ENCODE peak calls at places on chromosome 3, in four cellular contexts. One of them, this sample, is unnamed.
A peak's percentile ranks its signal among the peaks of the same experiment; 100 is the strongest.

GRCh38 chr3:25573386-25574171 is 91.1 kb downstream of the TOP2B start:
- DNase-seq in IMR-90: peak; percentile 65
- DNase-seq in heart left ventricle: no peak
- DNase-seq in Jurkat, Clone E6-1: no peak
- DNase-seq in this sample: no peak

GRCh38 chr3:110815008-110815583 is 256.5 kb upstream of the NECTIN3 start:
- DNase-seq in IMR-90: peak; percentile 92
- DNase-seq in heart left ventricle: no peak
- DNase-seq in Jurkat, Clone E6-1: peak; percentile 55
- DNase-seq in this sample: no peak

GRCh38 chr3:117439812-117440211 is 730.2 kb downstream of the TUSC7 start:
- DNase-seq in IMR-90: peak; percentile 45
- DNase-seq in heart left ventricle: no peak
- DNase-seq in Jurkat, Clone E6-1: no peak
- DNase-seq in this sample: no peak

GRCh38 chr3:192128060-192128459 is 599.3 kb downstream of the FGF12 start:
- DNase-seq in IMR-90: no peak
- DNase-seq in heart left ventricle: no peak
- DNase-seq in Jurkat, Clone E6-1: no peak
- DNase-seq in this sample: no peak

GRCh38 chr3:184337315-184337714 is at the start of gene FAM131A:
- DNase-seq in IMR-90: peak; percentile 28
- DNase-seq in heart left ventricle: peak; percentile 77
- DNase-seq in Jurkat, Clone E6-1: no peak
- DNase-seq in this sample: no peak

GRCh38 chr3:136074546-136074945 is 109.0 kb downstream of the PPP2R3A start:
- DNase-seq in IMR-90: peak; percentile 68
- DNase-seq in heart left ventricle: no peak
- DNase-seq in Jurkat, Clone E6-1: no peak
- DNase-seq in this sample: no peak

GRCh38 chr3:188342991-188343732 is 189.2 kb downstream of the LPP start:
- DNase-seq in IMR-90: no peak
- DNase-seq in heart left ventricle: no peak
- DNase-seq in Jurkat, Clone E6-1: no peak
- DNase-seq in this sample: no peak

GRCh38 chr3:154122912-154123559 is 1.8 kb downstream of the ARHGEF26 start:
- DNase-seq in IMR-90: peak; percentile 15
- DNase-seq in heart left ventricle: no peak
- DNase-seq in Jurkat, Clone E6-1: peak; percentile 7
- DNase-seq in this sample: no peak

GRCh38 chr3:100136921-100137320 is 22.6 kb upstream of the FILIP1L start:
- DNase-seq in IMR-90: peak; percentile 38
- DNase-seq in heart left ventricle: peak; percentile 40
- DNase-seq in Jurkat, Clone E6-1: no peak
- DNase-seq in this sample: no peak

GRCh38 chr3:128343287-128344045 is 123.2 kb downstream of the DNAJB8 start:
- DNase-seq in IMR-90: peak; percentile 66
- DNase-seq in heart left ventricle: no peak
- DNase-seq in Jurkat, Clone E6-1: no peak
- DNase-seq in this sample: no peak

GRCh38 chr3:133992385-133992784 is 37.3 kb downstream of the SLCO2A1 start:
- DNase-seq in IMR-90: no peak
- DNase-seq in heart left ventricle: no peak
- DNase-seq in Jurkat, Clone E6-1: no peak
- DNase-seq in this sample: no peak

GRCh38 chr3:193124861-193125260 is 116.2 kb upstream of the PLAAT1 start:
- DNase-seq in IMR-90: no peak
- DNase-seq in heart left ventricle: no peak
- DNase-seq in Jurkat, Clone E6-1: no peak
- DNase-seq in this sample: no peak

GRCh38 chr3:8755564-8756237 is 13.7 kb downstream of the OXTR start:
- DNase-seq in IMR-90: no peak
- DNase-seq in heart left ventricle: no peak
- DNase-seq in Jurkat, Clone E6-1: no peak
- DNase-seq in this sample: no peak

GRCh38 chr3:119595639-119596329 is 1.9 kb upstream of the PLA1A start:
- DNase-seq in IMR-90: no peak
- DNase-seq in heart left ventricle: no peak
- DNase-seq in Jurkat, Clone E6-1: no peak
- DNase-seq in this sample: no peak

GRCh38 chr3:70038671-70039070 is 39.1 kb downstream of the SAMMSON start:
- DNase-seq in IMR-90: no peak
- DNase-seq in heart left ventricle: no peak
- DNase-seq in Jurkat, Clone E6-1: no peak
- DNase-seq in this sample: no peak

GRCh38 chr3:45381168-45381852 is 7.1 kb upstream of the LARS2 start:
- DNase-seq in IMR-90: no peak
- DNase-seq in heart left ventricle: peak; percentile 20
- DNase-seq in Jurkat, Clone E6-1: peak; percentile 73
- DNase-seq in this sample: no peak

GRCh38 chr3:177778633-177779032 is 581.4 kb upstream of the TBL1XR1 start:
- DNase-seq in IMR-90: no peak
- DNase-seq in heart left ventricle: no peak
- DNase-seq in Jurkat, Clone E6-1: peak; percentile 27
- DNase-seq in this sample: no peak

GRCh38 chr3:185813691-185814215 is 11.1 kb downstream of the IGF2BP2 start:
- DNase-seq in IMR-90: peak; percentile 86
- DNase-seq in heart left ventricle: no peak
- DNase-seq in Jurkat, Clone E6-1: no peak
- DNase-seq in this sample: no peak

GRCh38 chr3:142596726-142597088 is 514 bp downstream of the PLS1 start:
- DNase-seq in IMR-90: no peak
- DNase-seq in heart left ventricle: no peak
- DNase-seq in Jurkat, Clone E6-1: no peak
- DNase-seq in this sample: no peak

GRCh38 chr3:64318670-64319271 is 93.5 kb upstream of the PRICKLE2 start:
- DNase-seq in IMR-90: no peak
- DNase-seq in heart left ventricle: no peak
- DNase-seq in Jurkat, Clone E6-1: no peak
- DNase-seq in this sample: no peak

GRCh38 chr3:188860147-188860546 is 311.6 kb upstream of the TPRG1 start:
- DNase-seq in IMR-90: peak; percentile 40
- DNase-seq in heart left ventricle: no peak
- DNase-seq in Jurkat, Clone E6-1: no peak
- DNase-seq in this sample: no peak

GRCh38 chr3:64808056-64808455 is 120.3 kb upstream of the ADAMTS9 start:
- DNase-seq in IMR-90: no peak
- DNase-seq in heart left ventricle: no peak
- DNase-seq in Jurkat, Clone E6-1: no peak
- DNase-seq in this sample: no peak

GRCh38 chr3:59992578-59992977 is 942.8 kb upstream of the CFAP20DC start:
- DNase-seq in IMR-90: no peak
- DNase-seq in heart left ventricle: no peak
- DNase-seq in Jurkat, Clone E6-1: no peak
- DNase-seq in this sample: no peak

GRCh38 chr3:100941046-100941445 is 52.2 kb downstream of the ABI3BP start:
- DNase-seq in IMR-90: no peak
- DNase-seq in heart left ventricle: no peak
- DNase-seq in Jurkat, Clone E6-1: no peak
- DNase-seq in this sample: no peak

GRCh38 chr3:172869797-172870518 is 119.4 kb downstream of the ECT2 start:
- DNase-seq in IMR-90: no peak
- DNase-seq in heart left ventricle: no peak
- DNase-seq in Jurkat, Clone E6-1: no peak
- DNase-seq in this sample: no peak

GRCh38 chr3:184827572-184827971 is 15.6 kb downstream of the VPS8 start:
- DNase-seq in IMR-90: no peak
- DNase-seq in heart left ventricle: no peak
- DNase-seq in Jurkat, Clone E6-1: no peak
- DNase-seq in this sample: no peak

GRCh38 chr3:123650101-123650500 is 65.2 kb upstream of the HACD2 start:
- DNase-seq in IMR-90: no peak
- DNase-seq in heart left ventricle: no peak
- DNase-seq in Jurkat, Clone E6-1: no peak
- DNase-seq in this sample: no peak

GRCh38 chr3:119457260-119457659 is 6.2 kb downstream of the TMEM39A start:
- DNase-seq in IMR-90: no peak
- DNase-seq in heart left ventricle: no peak
- DNase-seq in Jurkat, Clone E6-1: no peak
- DNase-seq in this sample: no peak

GRCh38 chr3:158532099-158532734 is 38.8 kb upstream of the MLF1 start:
- DNase-seq in IMR-90: peak; percentile 70
- DNase-seq in heart left ventricle: no peak
- DNase-seq in Jurkat, Clone E6-1: peak; percentile 28
- DNase-seq in this sample: no peak

GRCh38 chr3:64093825-64094712 is 70.8 kb upstream of the PSMD6 start:
- DNase-seq in IMR-90: no peak
- DNase-seq in heart left ventricle: no peak
- DNase-seq in Jurkat, Clone E6-1: no peak
- DNase-seq in this sample: no peak

GRCh38 chr3:126782554-126782953 is 78.5 kb downstream of the CHCHD6 start:
- DNase-seq in IMR-90: peak; percentile 87
- DNase-seq in heart left ventricle: no peak
- DNase-seq in Jurkat, Clone E6-1: no peak
- DNase-seq in this sample: no peak

GRCh38 chr3:155015776-155016451 is 64.2 kb upstream of the MME start:
- DNase-seq in IMR-90: no peak
- DNase-seq in heart left ventricle: no peak
- DNase-seq in Jurkat, Clone E6-1: no peak
- DNase-seq in this sample: no peak

GRCh38 chr3:169527539-169527938 is 136.0 kb downstream of the MECOM start:
- DNase-seq in IMR-90: no peak
- DNase-seq in heart left ventricle: no peak
- DNase-seq in Jurkat, Clone E6-1: no peak
- DNase-seq in this sample: no peak

GRCh38 chr3:45623434-45623833 is 28.9 kb downstream of the LIMD1 start:
- DNase-seq in IMR-90: no peak
- DNase-seq in heart left ventricle: no peak
- DNase-seq in Jurkat, Clone E6-1: no peak
- DNase-seq in this sample: no peak

GRCh38 chr3:52126500-52126899 is 27.7 kb downstream of the POC1A start:
- DNase-seq in IMR-90: no peak
- DNase-seq in heart left ventricle: no peak
- DNase-seq in Jurkat, Clone E6-1: no peak
- DNase-seq in this sample: no peak

GRCh38 chr3:196499807-196500524 is 3.6 kb downstream of the RNF168 start:
- DNase-seq in IMR-90: no peak
- DNase-seq in heart left ventricle: no peak
- DNase-seq in Jurkat, Clone E6-1: no peak
- DNase-seq in this sample: no peak

GRCh38 chr3:33032937-33033336 is 64.0 kb downstream of the GLB1 start:
- DNase-seq in IMR-90: no peak
- DNase-seq in heart left ventricle: no peak
- DNase-seq in Jurkat, Clone E6-1: no peak
- DNase-seq in this sample: no peak

GRCh38 chr3:157239082-157239704 is 79.2 kb upstream of the CCNL1 start:
- DNase-seq in IMR-90: peak; percentile 55
- DNase-seq in heart left ventricle: peak; percentile 61
- DNase-seq in Jurkat, Clone E6-1: peak; percentile 41
- DNase-seq in this sample: peak; percentile 53

GRCh38 chr3:264394-265156 is 68.0 kb downstream of the CHL1 start:
- DNase-seq in IMR-90: peak; percentile 97
- DNase-seq in heart left ventricle: no peak
- DNase-seq in Jurkat, Clone E6-1: no peak
- DNase-seq in this sample: no peak

DNA sequence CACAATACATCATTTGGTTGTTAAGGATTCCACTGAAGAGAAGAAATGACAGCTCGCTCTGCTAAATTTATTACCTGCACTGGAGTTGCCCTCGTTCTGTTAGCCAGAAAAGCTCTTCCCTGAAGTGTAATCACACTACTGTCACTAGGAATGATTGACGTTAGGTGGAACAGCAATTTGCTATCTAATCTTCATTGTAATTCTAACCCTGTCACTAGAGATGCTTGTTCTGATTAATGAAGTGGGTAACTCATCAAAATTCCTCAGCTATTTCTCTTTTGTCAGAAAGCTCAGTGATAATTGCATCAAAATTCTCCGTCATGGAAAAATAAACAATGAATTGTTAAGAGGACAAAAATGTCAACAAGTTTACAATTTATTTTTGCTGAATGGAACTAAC is 34.2 kb downstream of the CCDC191 start:
- DNase-seq in IMR-90: no peak
- DNase-seq in heart left ventricle: no peak
- DNase-seq in Jurkat, Clone E6-1: no peak
- DNase-seq in this sample: no peak
- H3K4me3 ChIP-seq in IMR-90: no peak overlapping the region
- H3K4me3 ChIP-seq in heart left ventricle: no peak overlapping the region
- H3K4me3 ChIP-seq in Jurkat, Clone E6-1: no peak overlapping the region
- H3K4me3 ChIP-seq in this sample: no peak overlapping the region

GRCh38 chr3:109607897-109608296 is 270.6 kb upstream of the DPPA4 start:
- DNase-seq in IMR-90: no peak
- DNase-seq in heart left ventricle: no peak
- DNase-seq in Jurkat, Clone E6-1: peak; percentile 9
- DNase-seq in this sample: no peak
- H3K4me3 ChIP-seq in IMR-90: no peak overlapping the region
- H3K4me3 ChIP-seq in heart left ventricle: no peak overlapping the region
- H3K4me3 ChIP-seq in Jurkat, Clone E6-1: no peak overlapping the region
- H3K4me3 ChIP-seq in this sample: no peak overlapping the region

GRCh38 chr3:62876064-62876463 is 848 bp upstream of the CADPS start:
- DNase-seq in IMR-90: peak; percentile 20
- DNase-seq in heart left ventricle: peak; percentile 53
- DNase-seq in Jurkat, Clone E6-1: peak; percentile 21
- DNase-seq in this sample: no peak
- H3K4me3 ChIP-seq in IMR-90: no peak overlapping the region
- H3K4me3 ChIP-seq in heart left ventricle: peak overlapping the region; percentile 70
- H3K4me3 ChIP-seq in Jurkat, Clone E6-1: no peak overlapping the region
- H3K4me3 ChIP-seq in this sample: no peak overlapping the region

DNA sequence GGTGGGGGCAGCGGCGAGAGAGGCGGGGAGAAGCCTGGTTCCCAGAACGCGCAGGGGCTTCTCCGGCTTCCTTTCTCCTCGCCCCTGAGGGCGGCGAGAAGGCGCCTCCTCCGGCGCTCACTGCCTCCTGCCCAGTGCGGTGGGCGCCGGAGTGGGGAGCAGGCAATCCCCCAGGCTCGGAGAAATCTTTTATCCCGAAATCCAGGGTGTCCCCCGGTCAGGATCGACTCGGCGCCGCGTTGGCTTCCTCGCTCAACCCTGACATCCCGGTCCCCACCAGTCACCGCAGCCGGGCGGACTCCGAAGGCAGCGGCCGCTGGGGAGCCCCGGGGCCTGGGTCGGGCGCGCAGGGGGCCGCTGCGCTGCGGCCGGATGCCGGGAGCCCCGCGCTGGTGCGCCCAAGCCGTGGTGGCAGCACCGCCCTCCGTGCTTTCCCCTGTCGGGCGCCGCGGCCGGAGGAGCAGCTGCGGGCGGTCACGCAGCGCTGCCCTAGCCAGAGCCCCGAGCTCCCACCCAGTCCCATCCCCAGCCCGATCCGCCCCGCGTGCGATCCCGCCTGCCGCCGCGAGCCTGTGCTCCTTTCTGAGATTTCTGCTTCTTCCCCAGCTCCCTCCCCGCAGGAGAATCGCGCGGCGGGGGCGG is 827 bp upstream of the CACNA2D3 start:
- DNase-seq in IMR-90: no peak
- DNase-seq in heart left ventricle: no peak
- DNase-seq in Jurkat, Clone E6-1: no peak
- DNase-seq in this sample: no peak
- H3K4me3 ChIP-seq in IMR-90: no peak overlapping the region
- H3K4me3 ChIP-seq in heart left ventricle: peak overlapping the region; percentile 72
- H3K4me3 ChIP-seq in Jurkat, Clone E6-1: no peak overlapping the region
- H3K4me3 ChIP-seq in this sample: no peak overlapping the region

This sample was measured in naive thymus-derived CD4-positive, alpha-beta T cell.